ENCODE peak calls at places on chromosomes 1 and 21, in four cellular contexts. Y is fibroblast of the aortic adventitia, J is heart right ventricle, N is astrocyte. Z is an unnamed sample.

GRCh38 chr1:208979776-208980175 is 603.7 kb upstream of the CAMK1G start:
- DNase-seq in Y (peak), J (no peak), N (no peak), Z (no peak)

GRCh38 chr1:156533568-156534220 is 33.1 kb upstream of the MEF2D start:
- DNase-seq in Y (no peak), J (no peak), N (no peak), Z (no peak)

GRCh38 chr1:99737016-99737415 is 29.4 kb downstream of the FRRS1 start:
- DNase-seq in Y (peak), J (peak), N (peak), Z (peak)

GRCh38 chr1:182968846-182969734 is 16.1 kb upstream of the SHCBP1L start:
- DNase-seq in Y (no peak), J (no peak), N (no peak), Z (no peak)

GRCh38 chr1:47867447-47868347 is 129.5 kb downstream of the TRABD2B start:
- DNase-seq in Y (no peak), J (no peak), N (no peak), Z (no peak)

GRCh38 chr1:3453891-3454810 is at the start of gene ARHGEF16:
- DNase-seq in Y (peak), J (peak), N (no peak), Z (peak)

GRCh38 chr1:179241716-179242115 is 12.2 kb upstream of the ABL2 start:
- DNase-seq in Y (no peak), J (no peak), N (no peak), Z (no peak)

GRCh38 chr1:209406111-209406654 is 177.3 kb upstream of the CAMK1G start:
- DNase-seq in Y (no peak), J (no peak), N (peak), Z (no peak)

GRCh38 chr1:43975249-43975961 is 645 bp downstream of the ATP6V0B start:
- DNase-seq in Y (no peak), J (peak), N (no peak), Z (peak)

GRCh38 chr1:78370779-78371482 is 119.8 kb upstream of the PTGFR start:
- DNase-seq in Y (peak), J (no peak), N (peak), Z (peak)

GRCh38 chr1:20187103-20187812 is 940 bp upstream of the PLA2G2C start:
- DNase-seq in Y (no peak), J (no peak), N (no peak), Z (no peak)

GRCh38 chr1:112849967-112850641 is 105.9 kb downstream of the SLC16A1 start:
- DNase-seq in Y (no peak), J (no peak), N (no peak), Z (no peak)

GRCh38 chr1:181356505-181357340 is 126.6 kb upstream of the CACNA1E start:
- DNase-seq in Y (no peak), J (no peak), N (no peak), Z (no peak)

GRCh38 chr1:111227434-111227833 is at the start of gene CHI3L2:
- DNase-seq in Y (peak), J (no peak), N (no peak), Z (peak)

GRCh38 chr21:16305686-16306085 is 575.9 kb downstream of the USP25 start:
- DNase-seq in Y (peak), J (no peak), N (peak), Z (peak)

GRCh38 chr21:45128613-45129226 is 54.3 kb downstream of the ADARB1 start:
- DNase-seq in Y (peak), J (peak), N (peak), Z (peak)

GRCh38 chr1:23505851-23506250 is 21.9 kb upstream of the ASAP3 start:
- DNase-seq in Y (no peak), J (no peak), N (no peak), Z (no peak)

GRCh38 chr1:64645742-64646141 is 99.1 kb upstream of the RAVER2 start:
- DNase-seq in Y (no peak), J (no peak), N (no peak), Z (no peak)

GRCh38 chr1:229471175-229471574 is 37.0 kb downstream of the NUP133 start:
- DNase-seq in Y (no peak), J (no peak), N (no peak), Z (no peak)

GRCh38 chr1:85992756-85993155 is 163.8 kb downstream of the COL24A1 start:
- DNase-seq in Y (peak), J (no peak), N (peak), Z (peak)

GRCh38 chr1:92259350-92259749 is 39.4 kb downstream of the GLMN start:
- DNase-seq in Y (peak), J (no peak), N (peak), Z (no peak)

GRCh38 chr1:175036476-175036875 is 13.3 kb upstream of the MRPS14 start:
- DNase-seq in Y (no peak), J (no peak), N (no peak), Z (no peak)

GRCh38 chr21:45370575-45370974 is 34.4 kb upstream of the COL18A1 start:
- DNase-seq in Y (no peak), J (no peak), N (no peak), Z (no peak)

GRCh38 chr21:25956993-25957714 is 213.4 kb downstream of the APP start:
- DNase-seq in Y (peak), J (no peak), N (peak), Z (peak)

GRCh38 chr1:19113362-19114092 is 96.5 kb downstream of the UBR4 start:
- DNase-seq in Y (peak), J (no peak), N (no peak), Z (peak)

GRCh38 chr1:99934801-99935200 is 35.0 kb upstream of the SLC35A3 start:
- DNase-seq in Y (no peak), J (no peak), N (no peak), Z (no peak)

GRCh38 chr1:31151402-31151801 is 85.9 kb upstream of the PUM1 start:
- DNase-seq in Y (no peak), J (no peak), N (no peak), Z (no peak)

GRCh38 chr1:235073968-235074334 is 54.7 kb downstream of the TOMM20 start:
- DNase-seq in Y (no peak), J (no peak), N (no peak), Z (no peak)

GRCh38 chr1:227947678-227948492 is at the start of gene WNT9A:
- DNase-seq in Y (peak), J (no peak), N (peak), Z (peak)

GRCh38 chr1:24058671-24059455 is 53.1 kb downstream of the MYOM3 start:
- DNase-seq in Y (no peak), J (no peak), N (no peak), Z (no peak)

GRCh38 chr21:44397431-44398031 is 44.1 kb downstream of the TRPM2 start:
- DNase-seq in Y (no peak), J (no peak), N (no peak), Z (no peak)

GRCh38 chr1:36703526-36704208 is 221.0 kb upstream of the CSF3R start:
- DNase-seq in Y (peak), J (peak), N (peak), Z (peak)

GRCh38 chr1:185998391-185998790 is 264.2 kb downstream of the HMCN1 start:
- DNase-seq in Y (no peak), J (no peak), N (no peak), Z (no peak)

GRCh38 chr1:30533141-30533540 is 190.2 kb downstream of the MATN1 start:
- DNase-seq in Y (no peak), J (no peak), N (no peak), Z (no peak)

GRCh38 chr1:15027515-15027948 is 126.0 kb upstream of the TMEM51 start:
- DNase-seq in Y (peak), J (peak), N (peak), Z (peak)
- H3K4me3 ChIP-seq in Y (no peak), J (no peak), N (peak), Z (no peak)

GRCh38 chr1:171984262-171984661 is 143.0 kb downstream of the DNM3 start:
- DNase-seq in Y (peak), J (peak), N (no peak), Z (no peak)

GRCh38 chr1:171988243-171988642 is 146.9 kb downstream of the DNM3 start:
- DNase-seq in Y (no peak), J (no peak), N (no peak), Z (no peak)

GRCh38 chr1:171984850-171985485 is 143.7 kb downstream of the DNM3 start:
- DNase-seq in Y (peak), J (no peak), N (peak), Z (peak)

GRCh38 chr1:171983584-171983983 is 142.3 kb downstream of the DNM3 start:
- DNase-seq in Y (peak), J (no peak), N (no peak), Z (peak)

GRCh38 chr1:171985639-171986038 is 144.3 kb downstream of the DNM3 start:
- DNase-seq in Y (no peak), J (no peak), N (no peak), Z (no peak)
- TF ChIP-seq CTCF in Y (peak), J (no peak), N (peak), Z (peak)

DNA sequence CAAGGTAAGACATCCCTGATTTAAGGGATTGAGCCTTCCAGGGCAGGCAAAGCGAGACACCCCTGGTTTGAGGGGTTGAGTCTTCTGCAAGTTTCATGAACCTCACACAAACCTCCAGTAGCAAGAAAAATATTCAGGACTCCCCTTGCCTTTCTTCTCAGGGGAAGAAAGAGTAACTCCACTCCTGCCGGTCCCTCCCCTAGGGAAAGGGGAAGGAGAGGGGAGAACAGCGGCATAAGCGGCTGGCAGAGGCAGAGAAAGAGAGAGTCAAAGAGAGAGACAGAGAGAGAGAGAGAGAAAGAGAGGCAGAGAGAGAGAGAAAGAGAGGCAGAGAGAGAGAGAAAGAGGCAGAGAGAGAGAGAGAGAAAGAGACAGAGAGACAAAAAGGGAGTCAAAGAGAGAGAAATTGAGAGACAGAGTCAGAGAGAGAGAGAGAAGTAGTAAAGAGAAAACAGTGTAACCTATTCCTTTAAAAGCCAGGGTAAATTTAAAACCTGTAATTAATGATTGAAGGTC is 29.5 kb upstream of the CBR3 start:
- DNase-seq in Y (no peak), J (no peak), N (no peak), Z (no peak)
- H3K4me3 ChIP-seq in Y (no peak), J (no peak), N (peak), Z (no peak)

GRCh38 chr1:27496604-27497155 is 6.7 kb upstream of the WASF2 start:
- DNase-seq in Y (peak), J (peak), N (peak), Z (peak)
- TF ChIP-seq CTCF in Y (peak), J (no peak), N (peak), Z (peak)

Z was measured in choroid plexus epithelial cell.